ENCODE peak calls at places on chromosomes 11 and 22, in six cellular contexts. T is CD8-positive, alpha-beta T cell; Y is right cardiac atrium; X is HCT116; O is RWPE2; U is endodermal cell. Z is an unnamed sample.
A peak's percentile ranks its signal among the peaks of the same experiment; 100 is the strongest.

GRCh38 chr11:88338223-88338661 is 706 bp upstream of the CTSC start:
- DNase-seq in O (peak; percentile 47), T (peak; percentile 32), X (no peak), U (peak; percentile 64), Y (peak; percentile 57), Z (peak; percentile 26)

GRCh38 chr22:27473533-27473932 is 328.0 kb downstream of the MN1 start:
- DNase-seq in U (peak; percentile 57), Y (no peak), T (no peak), O (peak; percentile 85), X (peak; percentile 56), Z (no peak)

GRCh38 chr11:63841554-63841953 is 2.6 kb downstream of the MARK2 start:
- DNase-seq in X (no peak), Y (no peak), O (no peak), T (no peak), U (peak; percentile 86), Z (no peak)

GRCh38 chr11:62477927-62478326 is 59.1 kb downstream of the SCGB1A1 start:
- DNase-seq in T (no peak), X (no peak), Y (no peak), U (peak; percentile 74), O (no peak), Z (no peak)

GRCh38 chr11:130181295-130182272 is 22.0 kb downstream of the ST14 start:
- DNase-seq in O (no peak), U (no peak), T (no peak), Y (no peak), X (no peak), Z (no peak)

GRCh38 chr11:118881130-118881717 is 2.5 kb upstream of the CXCR5 start:
- DNase-seq in O (no peak), Y (no peak), X (no peak), T (no peak), U (no peak), Z (no peak)

GRCh38 chr11:120316880-120317688 is 8.0 kb upstream of the TLCD5 start:
- DNase-seq in X (no peak), T (no peak), Y (peak; percentile 72), U (peak; percentile 84), O (peak; percentile 79), Z (peak; percentile 36)

GRCh38 chr11:68402355-68403031 is 58.1 kb upstream of the PPP6R3 start:
- DNase-seq in U (peak; percentile 78), Y (no peak), X (no peak), O (peak; percentile 30), T (no peak), Z (no peak)

GRCh38 chr11:119100246-119100959 is 1.2 kb downstream of the DPAGT1 start:
- DNase-seq in Y (no peak), X (peak; percentile 61), O (no peak), T (no peak), U (peak; percentile 57), Z (no peak)

GRCh38 chr11:115409691-115410220 is 94.5 kb downstream of the CADM1 start:
- DNase-seq in U (no peak), X (no peak), Y (no peak), T (no peak), O (no peak), Z (no peak)

GRCh38 chr22:39234157-39234793 is 10.5 kb downstream of the PDGFB start:
- DNase-seq in Y (peak; percentile 84), O (no peak), X (no peak), U (peak; percentile 74), T (no peak), Z (peak; percentile 90)
- H3K4me1 ChIP-seq in Y (peaks cover 25% of the 10 kb centered on the region), O (peaks cover 31% of the 10 kb centered on the region), X (peaks cover 34% of the 10 kb centered on the region), U (peaks cover 14% of the 10 kb centered on the region), T (peaks cover 45% of the 10 kb centered on the region), Z (peaks cover 73% of the 10 kb centered on the region)

GRCh38 chr11:65879622-65880021 is at the start of gene CTSW:
- DNase-seq in Y (no peak), U (no peak), T (peak; percentile 58), X (no peak), O (no peak), Z (no peak)
- H3K27ac ChIP-seq in Y (no peak within 1 kb of the TSS), U (no peak within 1 kb of the TSS), T (peak within 1 kb of the TSS; percentile 44), X (no peak within 1 kb of the TSS), O (no peak within 1 kb of the TSS), Z (no peak within 1 kb of the TSS)

GRCh38 chr22:35540600-35541253 is at the start of gene RASD2:
- DNase-seq in T (peak; percentile 4), X (no peak), O (no peak), U (peak; percentile 78), Y (peak; percentile 28), Z (peak; percentile 70)

GRCh38 chr22:35543702-35544101 is 3.1 kb downstream of the RASD2 start:
- DNase-seq in Y (no peak), T (no peak), X (no peak), U (no peak), O (no peak), Z (no peak)

GRCh38 chr22:35542972-35543516 is 2.4 kb downstream of the RASD2 start:
- DNase-seq in T (no peak), U (no peak), Y (no peak), X (no peak), O (no peak), Z (no peak)

GRCh38 chr22:35541254-35541748 is 670 bp downstream of the RASD2 start:
- DNase-seq in U (peak; percentile 75), X (no peak), O (no peak), T (no peak), Y (no peak), Z (no peak)

GRCh38 chr22:35542157-35542971 is 1.7 kb downstream of the RASD2 start:
- DNase-seq in T (no peak), X (no peak), O (no peak), Y (no peak), U (peak; percentile 53), Z (no peak)
- H3K4me3 ChIP-seq in T (no peak overlapping the region), X (no peak overlapping the region), O (no peak overlapping the region), Y (no peak overlapping the region), U (no peak overlapping the region), Z (peak overlapping the region; percentile 71)

GRCh38 chr11:73218106-73218829 is at the start of gene P2RY2:
- DNase-seq in Y (peak; percentile 87), O (peak; percentile 72), T (no peak), X (peak; percentile 32), U (peak; percentile 94), Z (peak; percentile 95)
- H3K4me1 ChIP-seq in Y (no peaks in the 10 kb centered on the region), O (no peaks in the 10 kb centered on the region), T (no peaks in the 10 kb centered on the region), X (peaks cover 9% of the 10 kb centered on the region), U (peaks cover 13% of the 10 kb centered on the region), Z (peaks cover 73% of the 10 kb centered on the region)

DNA sequence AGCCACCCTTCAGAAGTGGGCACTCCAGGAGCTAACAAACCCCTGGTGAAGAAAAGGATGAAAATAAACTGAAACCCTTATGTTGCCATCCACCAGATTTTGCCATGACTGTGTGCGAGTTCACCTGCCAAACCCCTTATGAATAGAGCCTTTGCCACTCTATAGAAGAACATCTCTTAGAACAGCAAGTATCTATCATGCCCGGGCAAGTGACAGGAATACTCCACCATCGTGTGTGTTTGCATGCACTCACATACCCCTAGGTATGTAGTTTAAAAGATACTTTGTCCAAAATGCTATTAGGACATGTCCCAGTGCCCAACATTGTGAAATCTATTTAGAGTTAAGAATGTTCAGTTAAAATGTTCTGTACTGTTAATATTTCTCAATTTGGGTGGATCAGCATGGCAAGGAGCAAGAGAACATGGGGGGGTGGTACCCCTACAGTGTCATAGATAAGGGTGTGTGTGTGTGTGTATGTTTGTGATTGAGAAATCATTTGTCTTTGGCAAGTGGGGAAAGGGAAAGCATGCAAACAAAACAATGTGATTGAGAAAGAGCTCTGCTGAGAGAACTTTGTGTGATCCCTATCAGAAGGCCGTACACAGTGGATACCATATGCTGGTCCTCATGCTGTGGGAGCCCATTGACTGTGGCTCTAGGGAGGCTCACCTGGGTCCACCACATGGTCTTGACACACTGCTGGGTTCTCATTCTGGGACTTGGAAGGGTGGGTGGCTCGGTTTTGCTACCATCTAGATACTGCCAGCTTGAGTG is 94.9 kb downstream of the ZBTB16 start:
- DNase-seq in T (no peak), O (no peak), Y (no peak), X (no peak), U (no peak), Z (peak; percentile 48)
- H3K27ac ChIP-seq in T (no peak overlapping the region), O (peak overlapping the region; percentile 79), Y (peak overlapping the region; percentile 71), X (no peak overlapping the region), U (no peak overlapping the region), Z (peak overlapping the region; percentile 99)

GRCh38 chr22:20965888-20966855 is 883 bp upstream of the AIFM3 start:
- DNase-seq in Y (no peak), U (peak; percentile 55), O (no peak), T (no peak), X (no peak), Z (no peak)
- H3K4me3 ChIP-seq in Y (no peak overlapping the region), U (no peak overlapping the region), O (no peak overlapping the region), T (no peak overlapping the region), X (no peak overlapping the region), Z (no peak overlapping the region)

GRCh38 chr11:57313071-57313787 is 11.5 kb downstream of the TNKS1BP1 start:
- DNase-seq in T (no peak), Y (peak; percentile 61), O (no peak), X (no peak), U (no peak), Z (no peak)
- H3K4me1 ChIP-seq in T (peaks cover 27% of the 10 kb centered on the region), Y (peaks cover 25% of the 10 kb centered on the region), O (peaks cover 23% of the 10 kb centered on the region), X (peaks cover 13% of the 10 kb centered on the region), U (no peaks in the 10 kb centered on the region), Z (peaks cover 59% of the 10 kb centered on the region)

DNA sequence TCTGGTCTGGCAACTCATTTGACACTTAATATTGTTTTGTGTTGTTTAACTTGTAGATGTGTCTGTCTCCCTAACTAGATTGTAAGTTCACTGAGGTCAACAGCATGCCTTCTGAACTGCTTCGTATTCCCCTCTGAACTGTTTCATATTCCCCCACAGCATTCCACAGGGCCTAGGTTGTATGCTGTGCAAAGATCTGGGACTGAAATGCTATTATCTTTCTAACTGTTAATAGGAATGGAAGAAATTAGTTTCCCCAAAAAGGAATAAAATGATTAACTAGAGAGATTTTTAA is 38.2 kb downstream of the ZNRF3 start:
- DNase-seq in X (no peak), Y (no peak), U (no peak), T (no peak), O (no peak), Z (no peak)
- H3K27ac ChIP-seq in X (no peak overlapping the region), Y (no peak overlapping the region), U (peak overlapping the region; percentile 16), T (no peak overlapping the region), O (no peak overlapping the region), Z (no peak overlapping the region)